ENCODE peak calls at places on chromosomes 7 and 10, in seven cellular contexts. I is iPS DF 19.7, W is COR-L47, A is neural crest cell, Z is EL, G is SW480, O is mesothelial cell of epicardium. R is an unnamed sample.

GRCh38 chr10:86804805-86805204 is 48.4 kb downstream of the BMPR1A start:
- DNase-seq in I (no peak), W (no peak), A (no peak), Z (peak; percentile 12), G (no peak), O (no peak), R (no peak)

GRCh38 chr10:30974773-30975386 is 56.8 kb downstream of the ZNF438 start:
- DNase-seq in I (no peak), W (no peak), A (no peak), Z (no peak), G (no peak), O (no peak), R (no peak)

GRCh38 chr10:3749597-3750351 is 35.2 kb downstream of the KLF6 start:
- DNase-seq in I (no peak), W (peak; percentile 33), A (no peak), Z (peak; percentile 67), G (no peak), O (peak; percentile 48), R (no peak)

GRCh38 chr10:29534590-29534989 is 100.2 kb downstream of the SVIL start:
- DNase-seq in I (no peak), W (no peak), A (no peak), Z (no peak), G (no peak), O (no peak), R (no peak)

GRCh38 chr10:60208676-60209269 is 180.9 kb downstream of the ANK3 start:
- DNase-seq in I (no peak), W (peak; percentile 8), A (no peak), Z (peak; percentile 26), G (peak; percentile 24), O (no peak), R (peak; percentile 23)

GRCh38 chr10:6411424-6411823 is 168.7 kb downstream of the PRKCQ start:
- DNase-seq in I (no peak), W (no peak), A (no peak), Z (no peak), G (no peak), O (no peak), R (no peak)

GRCh38 chr10:28492556-28492955 is 40.4 kb upstream of the WAC start:
- DNase-seq in I (no peak), W (no peak), A (no peak), Z (no peak), G (no peak), O (no peak), R (no peak)

GRCh38 chr10:124575107-124576035 is 113.7 kb downstream of the LHPP start:
- DNase-seq in I (no peak), W (no peak), A (no peak), Z (no peak), G (no peak), O (no peak), R (no peak)

GRCh38 chr7:123557016-123557630 is 495 bp downstream of the NDUFA5 start:
- DNase-seq in I (no peak), W (peak; percentile 33), A (no peak), Z (no peak), G (peak; percentile 34), O (no peak), R (no peak)

GRCh38 chr7:12002428-12002827 is 170.4 kb upstream of the THSD7A start:
- DNase-seq in I (no peak), W (no peak), A (no peak), Z (no peak), G (no peak), O (no peak), R (no peak)

GRCh38 chr7:139753693-139754111 is 24.1 kb downstream of the HIPK2 start:
- DNase-seq in I (no peak), W (no peak), A (no peak), Z (no peak), G (no peak), O (no peak), R (no peak)

GRCh38 chr10:31754803-31755624 is 173.6 kb downstream of the ARHGAP12 start:
- DNase-seq in I (peak; percentile 71), W (no peak), A (no peak), Z (peak; percentile 47), G (peak; percentile 63), O (no peak), R (peak; percentile 65)

GRCh38 chr10:3961082-3961481 is 176.1 kb upstream of the KLF6 start:
- DNase-seq in I (no peak), W (no peak), A (no peak), Z (no peak), G (no peak), O (no peak), R (no peak)

GRCh38 chr10:24701447-24701846 is 22.2 kb downstream of the ARHGAP21 start:
- DNase-seq in I (no peak), W (no peak), A (no peak), Z (peak; percentile 32), G (no peak), O (no peak), R (no peak)

GRCh38 chr10:107554351-107554750 is 389.8 kb upstream of the SORCS1 start:
- DNase-seq in I (no peak), W (no peak), A (no peak), Z (no peak), G (no peak), O (no peak), R (no peak)

GRCh38 chr10:104350146-104350635 is 3.4 kb upstream of the CFAP58 start:
- DNase-seq in I (no peak), W (peak; percentile 43), A (no peak), Z (peak; percentile 68), G (peak; percentile 81), O (no peak), R (peak; percentile 45)

GRCh38 chr10:6999232-6999925 is 411.5 kb downstream of the SFMBT2 start:
- DNase-seq in I (no peak), W (no peak), A (no peak), Z (no peak), G (no peak), O (no peak), R (no peak)

GRCh38 chr10:73553726-73554125 is 37.4 kb downstream of the USP54 start:
- DNase-seq in I (no peak), W (no peak), A (no peak), Z (no peak), G (no peak), O (no peak), R (no peak)

GRCh38 chr10:91977501-91977900 is 53.9 kb downstream of the BTAF1 start:
- DNase-seq in I (no peak), W (no peak), A (no peak), Z (no peak), G (no peak), O (no peak), R (no peak)

GRCh38 chr10:28661035-28661434 is 16.3 kb upstream of the BAMBI start:
- DNase-seq in I (no peak), W (no peak), A (no peak), Z (peak; percentile 89), G (peak; percentile 51), O (no peak), R (no peak)

GRCh38 chr10:598415-599170 is 90.9 kb downstream of the DIP2C start:
- DNase-seq in I (no peak), W (no peak), A (no peak), Z (peak; percentile 99), G (peak; percentile 4), O (no peak), R (peak; percentile 63)

GRCh38 chr10:843703-844102 is 87.8 kb downstream of the LARP4B start:
- DNase-seq in I (no peak), W (no peak), A (no peak), Z (no peak), G (no peak), O (no peak), R (no peak)

GRCh38 chr7:108142675-108143259 is 12.6 kb upstream of the LAMB4 start:
- DNase-seq in I (no peak), W (no peak), A (no peak), Z (no peak), G (peak; percentile 8), O (no peak), R (no peak)

R was measured in iPS-NIHi11.